ENCODE peak calls at places on chromosomes 16 and 17, in nine cellular contexts. One of them, this sample, is unnamed.
A peak's percentile ranks its signal among the peaks of the same experiment; 100 is the strongest.

GRCh38 chr16:77212736-77213541 is 13.7 kb downstream of the SYCE1L start:
- DNase-seq in brain microvascular endothelial cell: no peak
- DNase-seq in GM10248: peak; percentile 80
- DNase-seq in endothelial cell: peak; percentile 64
- DNase-seq in fibroblast of lung: peak; percentile 39
- DNase-seq in fibroblast of mammary gland: no peak
- DNase-seq in right lobe of liver: peak; percentile 68
- DNase-seq in hepatocyte: peak; percentile 84
- DNase-seq in pancreas: peak; percentile 40
- DNase-seq in this sample: peak; percentile 72

GRCh38 chr17:75611746-75612437 is 21.3 kb upstream of the SMIM5 start:
- DNase-seq in brain microvascular endothelial cell: no peak
- DNase-seq in GM10248: no peak
- DNase-seq in endothelial cell: no peak
- DNase-seq in fibroblast of lung: no peak
- DNase-seq in fibroblast of mammary gland: no peak
- DNase-seq in right lobe of liver: no peak
- DNase-seq in hepatocyte: no peak
- DNase-seq in pancreas: no peak
- DNase-seq in this sample: no peak

GRCh38 chr17:48505788-48506187 is 25.0 kb downstream of the HOXB1 start:
- DNase-seq in brain microvascular endothelial cell: peak; percentile 70
- DNase-seq in GM10248: peak; percentile 66
- DNase-seq in endothelial cell: no peak
- DNase-seq in fibroblast of lung: peak; percentile 72
- DNase-seq in fibroblast of mammary gland: peak; percentile 93
- DNase-seq in right lobe of liver: no peak
- DNase-seq in hepatocyte: peak; percentile 65
- DNase-seq in pancreas: no peak
- DNase-seq in this sample: no peak

GRCh38 chr16:56609463-56609921 is 1.1 kb downstream of the MT2A start:
- DNase-seq in brain microvascular endothelial cell: peak; percentile 81
- DNase-seq in GM10248: peak; percentile 77
- DNase-seq in endothelial cell: no peak
- DNase-seq in fibroblast of lung: peak; percentile 94
- DNase-seq in fibroblast of mammary gland: peak; percentile 92
- DNase-seq in right lobe of liver: peak; percentile 85
- DNase-seq in hepatocyte: peak; percentile 72
- DNase-seq in pancreas: peak; percentile 64
- DNase-seq in this sample: no peak

GRCh38 chr17:77456271-77456950 is 315.6 kb downstream of the SEC14L1 start:
- DNase-seq in brain microvascular endothelial cell: no peak
- DNase-seq in GM10248: no peak
- DNase-seq in endothelial cell: no peak
- DNase-seq in fibroblast of lung: no peak
- DNase-seq in fibroblast of mammary gland: no peak
- DNase-seq in right lobe of liver: no peak
- DNase-seq in hepatocyte: no peak
- DNase-seq in pancreas: no peak
- DNase-seq in this sample: no peak

GRCh38 chr16:30491744-30492308 is 19.3 kb downstream of the ITGAL start:
- DNase-seq in brain microvascular endothelial cell: peak; percentile 80
- DNase-seq in GM10248: no peak
- DNase-seq in endothelial cell: no peak
- DNase-seq in fibroblast of lung: peak; percentile 79
- DNase-seq in fibroblast of mammary gland: peak; percentile 80
- DNase-seq in right lobe of liver: no peak
- DNase-seq in hepatocyte: peak; percentile 39
- DNase-seq in pancreas: no peak
- DNase-seq in this sample: no peak

GRCh38 chr17:79803997-79804855 is 7.3 kb upstream of the CBX8 start:
- DNase-seq in brain microvascular endothelial cell: no peak
- DNase-seq in GM10248: peak; percentile 75
- DNase-seq in endothelial cell: no peak
- DNase-seq in fibroblast of lung: peak; percentile 29
- DNase-seq in fibroblast of mammary gland: peak; percentile 29
- DNase-seq in right lobe of liver: no peak
- DNase-seq in hepatocyte: peak; percentile 55
- DNase-seq in pancreas: no peak
- DNase-seq in this sample: peak; percentile 65

GRCh38 chr17:62807812-62808575 is at the start of gene MARCHF10:
- DNase-seq in brain microvascular endothelial cell: no peak
- DNase-seq in GM10248: peak; percentile 69
- DNase-seq in endothelial cell: peak; percentile 21
- DNase-seq in fibroblast of lung: no peak
- DNase-seq in fibroblast of mammary gland: no peak
- DNase-seq in right lobe of liver: no peak
- DNase-seq in hepatocyte: peak; percentile 69
- DNase-seq in pancreas: peak; percentile 37
- DNase-seq in this sample: peak; percentile 22

GRCh38 chr17:63699638-63700527 is at the start of gene LIMD2:
- DNase-seq in brain microvascular endothelial cell: no peak
- DNase-seq in GM10248: peak; percentile 85
- DNase-seq in endothelial cell: peak; percentile 72
- DNase-seq in fibroblast of lung: peak; percentile 28
- DNase-seq in fibroblast of mammary gland: no peak
- DNase-seq in right lobe of liver: peak; percentile 75
- DNase-seq in hepatocyte: peak; percentile 62
- DNase-seq in pancreas: peak; percentile 39
- DNase-seq in this sample: peak; percentile 80

GRCh38 chr16:49696414-49697101 is 159.4 kb downstream of the ZNF423 start:
- DNase-seq in brain microvascular endothelial cell: no peak
- DNase-seq in GM10248: no peak
- DNase-seq in endothelial cell: peak; percentile 26
- DNase-seq in fibroblast of lung: no peak
- DNase-seq in fibroblast of mammary gland: no peak
- DNase-seq in right lobe of liver: no peak
- DNase-seq in hepatocyte: no peak
- DNase-seq in pancreas: no peak
- DNase-seq in this sample: no peak

GRCh38 chr17:38554430-38555350 is 51.1 kb downstream of the SRCIN1 start:
- DNase-seq in brain microvascular endothelial cell: no peak
- DNase-seq in GM10248: no peak
- DNase-seq in endothelial cell: no peak
- DNase-seq in fibroblast of lung: peak; percentile 14
- DNase-seq in fibroblast of mammary gland: peak; percentile 39
- DNase-seq in right lobe of liver: no peak
- DNase-seq in hepatocyte: no peak
- DNase-seq in pancreas: no peak
- DNase-seq in this sample: no peak

GRCh38 chr17:51668155-51668962 is 408.0 kb downstream of the UTP18 start:
- DNase-seq in brain microvascular endothelial cell: no peak
- DNase-seq in GM10248: no peak
- DNase-seq in endothelial cell: no peak
- DNase-seq in fibroblast of lung: no peak
- DNase-seq in fibroblast of mammary gland: no peak
- DNase-seq in right lobe of liver: no peak
- DNase-seq in hepatocyte: no peak
- DNase-seq in pancreas: no peak
- DNase-seq in this sample: no peak

GRCh38 chr16:89038811-89039735 is 54.6 kb upstream of the ACSF3 start:
- DNase-seq in brain microvascular endothelial cell: no peak
- DNase-seq in GM10248: no peak
- DNase-seq in endothelial cell: no peak
- DNase-seq in fibroblast of lung: no peak
- DNase-seq in fibroblast of mammary gland: no peak
- DNase-seq in right lobe of liver: peak; percentile 44
- DNase-seq in hepatocyte: no peak
- DNase-seq in pancreas: no peak
- DNase-seq in this sample: no peak

GRCh38 chr17:34997355-34997862 is 17.1 kb downstream of the LIG3 start:
- DNase-seq in brain microvascular endothelial cell: peak; percentile 73
- DNase-seq in GM10248: no peak
- DNase-seq in endothelial cell: no peak
- DNase-seq in fibroblast of lung: peak; percentile 95
- DNase-seq in fibroblast of mammary gland: peak; percentile 62
- DNase-seq in right lobe of liver: no peak
- DNase-seq in hepatocyte: peak; percentile 35
- DNase-seq in pancreas: peak; percentile 35
- DNase-seq in this sample: no peak

GRCh38 chr17:685006-685405 is 29.6 kb downstream of the VPS53 start:
- DNase-seq in brain microvascular endothelial cell: no peak
- DNase-seq in GM10248: no peak
- DNase-seq in endothelial cell: no peak
- DNase-seq in fibroblast of lung: no peak
- DNase-seq in fibroblast of mammary gland: no peak
- DNase-seq in right lobe of liver: no peak
- DNase-seq in hepatocyte: no peak
- DNase-seq in pancreas: no peak
- DNase-seq in this sample: no peak

GRCh38 chr16:25996052-25996451 is 304.3 kb downstream of the HS3ST4 start:
- DNase-seq in brain microvascular endothelial cell: no peak
- DNase-seq in GM10248: no peak
- DNase-seq in endothelial cell: no peak
- DNase-seq in fibroblast of lung: no peak
- DNase-seq in fibroblast of mammary gland: no peak
- DNase-seq in right lobe of liver: no peak
- DNase-seq in hepatocyte: no peak
- DNase-seq in pancreas: no peak
- DNase-seq in this sample: no peak
- TF ChIP-seq CTCF in brain microvascular endothelial cell: no peak
- TF ChIP-seq CTCF in GM10248: no peak
- TF ChIP-seq CTCF in endothelial cell: peak; percentile 28
- TF ChIP-seq CTCF in fibroblast of lung: no peak
- TF ChIP-seq CTCF in fibroblast of mammary gland: no peak
- TF ChIP-seq CTCF in right lobe of liver: no peak
- TF ChIP-seq CTCF in hepatocyte: no peak
- TF ChIP-seq CTCF in pancreas: no peak
- TF ChIP-seq CTCF in this sample: no peak

DNA sequence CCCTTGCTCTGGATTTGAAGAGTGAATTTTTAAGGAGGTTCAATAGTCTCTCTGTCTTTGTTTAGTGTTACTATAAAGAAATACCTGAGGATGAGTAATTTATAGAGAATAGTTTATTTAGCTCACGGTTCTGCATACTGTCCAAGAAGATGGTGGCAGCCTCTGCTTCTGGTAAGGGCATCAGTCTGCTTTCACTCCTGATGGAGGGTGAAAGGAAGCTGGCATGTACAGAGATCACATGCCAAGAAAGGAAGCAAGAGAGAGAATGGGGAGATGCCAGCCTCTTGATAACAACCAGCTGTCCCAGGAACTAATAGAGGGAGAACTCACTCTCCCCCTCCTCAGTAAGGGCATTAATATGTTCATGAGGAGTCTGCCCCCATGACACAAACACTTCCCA is 917.5 kb upstream of the GOT2 start:
- DNase-seq in brain microvascular endothelial cell: no peak
- DNase-seq in GM10248: no peak
- DNase-seq in endothelial cell: no peak
- DNase-seq in fibroblast of lung: no peak
- DNase-seq in fibroblast of mammary gland: no peak
- DNase-seq in right lobe of liver: no peak
- DNase-seq in hepatocyte: no peak
- DNase-seq in pancreas: no peak
- DNase-seq in this sample: no peak
- TF ChIP-seq CTCF in brain microvascular endothelial cell: no peak
- TF ChIP-seq CTCF in GM10248: no peak
- TF ChIP-seq CTCF in endothelial cell: no peak
- TF ChIP-seq CTCF in fibroblast of lung: no peak
- TF ChIP-seq CTCF in fibroblast of mammary gland: no peak
- TF ChIP-seq CTCF in right lobe of liver: no peak
- TF ChIP-seq CTCF in hepatocyte: no peak
- TF ChIP-seq CTCF in pancreas: no peak
- TF ChIP-seq CTCF in this sample: no peak

DNA sequence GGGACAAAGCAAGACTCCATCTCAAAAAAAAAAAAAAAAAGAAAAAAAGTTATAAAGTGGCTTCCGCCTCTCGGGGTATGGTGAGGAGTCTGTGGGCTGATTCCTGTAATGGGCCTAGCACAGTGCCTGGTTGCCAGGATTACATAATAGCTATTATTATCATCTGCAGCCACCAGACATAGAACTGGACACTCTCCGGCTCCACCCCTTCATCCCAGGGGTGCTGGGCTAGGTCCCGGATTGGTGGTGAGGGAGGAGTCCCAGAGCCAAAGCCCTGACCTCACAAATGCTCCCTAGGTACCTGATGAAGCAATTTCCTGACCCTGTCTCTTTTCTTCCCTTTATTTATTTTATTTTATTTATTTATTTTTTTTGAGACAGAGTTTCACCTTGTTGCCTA is 11.6 kb upstream of the ADGRG1 start:
- DNase-seq in brain microvascular endothelial cell: no peak
- DNase-seq in GM10248: no peak
- DNase-seq in endothelial cell: no peak
- DNase-seq in fibroblast of lung: no peak
- DNase-seq in fibroblast of mammary gland: no peak
- DNase-seq in right lobe of liver: no peak
- DNase-seq in hepatocyte: no peak
- DNase-seq in pancreas: no peak
- DNase-seq in this sample: no peak
- TF ChIP-seq CTCF in brain microvascular endothelial cell: no peak
- TF ChIP-seq CTCF in GM10248: no peak
- TF ChIP-seq CTCF in endothelial cell: no peak
- TF ChIP-seq CTCF in fibroblast of lung: no peak
- TF ChIP-seq CTCF in fibroblast of mammary gland: no peak
- TF ChIP-seq CTCF in right lobe of liver: no peak
- TF ChIP-seq CTCF in hepatocyte: no peak
- TF ChIP-seq CTCF in pancreas: no peak
- TF ChIP-seq CTCF in this sample: no peak

GRCh38 chr16:68973611-68974120 is 130.3 kb downstream of the TANGO6 start:
- DNase-seq in brain microvascular endothelial cell: no peak
- DNase-seq in GM10248: no peak
- DNase-seq in endothelial cell: no peak
- DNase-seq in fibroblast of lung: no peak
- DNase-seq in fibroblast of mammary gland: no peak
- DNase-seq in right lobe of liver: no peak
- DNase-seq in hepatocyte: no peak
- DNase-seq in pancreas: no peak
- DNase-seq in this sample: no peak

GRCh38 chr16:68972008-68972407 is 128.7 kb downstream of the TANGO6 start:
- DNase-seq in brain microvascular endothelial cell: no peak
- DNase-seq in GM10248: no peak
- DNase-seq in endothelial cell: no peak
- DNase-seq in fibroblast of lung: no peak
- DNase-seq in fibroblast of mammary gland: no peak
- DNase-seq in right lobe of liver: no peak
- DNase-seq in hepatocyte: no peak
- DNase-seq in pancreas: no peak
- DNase-seq in this sample: no peak

GRCh38 chr16:68978303-68978954 is 127.0 kb upstream of the HAS3 start:
- DNase-seq in brain microvascular endothelial cell: no peak
- DNase-seq in GM10248: no peak
- DNase-seq in endothelial cell: no peak
- DNase-seq in fibroblast of lung: no peak
- DNase-seq in fibroblast of mammary gland: no peak
- DNase-seq in right lobe of liver: no peak
- DNase-seq in hepatocyte: no peak
- DNase-seq in pancreas: no peak
- DNase-seq in this sample: no peak

GRCh38 chr16:68969338-68969737 is 126.0 kb downstream of the TANGO6 start:
- DNase-seq in brain microvascular endothelial cell: no peak
- DNase-seq in GM10248: no peak
- DNase-seq in endothelial cell: no peak
- DNase-seq in fibroblast of lung: no peak
- DNase-seq in fibroblast of mammary gland: no peak
- DNase-seq in right lobe of liver: no peak
- DNase-seq in hepatocyte: no peak
- DNase-seq in pancreas: peak; percentile 6
- DNase-seq in this sample: no peak

DNA sequence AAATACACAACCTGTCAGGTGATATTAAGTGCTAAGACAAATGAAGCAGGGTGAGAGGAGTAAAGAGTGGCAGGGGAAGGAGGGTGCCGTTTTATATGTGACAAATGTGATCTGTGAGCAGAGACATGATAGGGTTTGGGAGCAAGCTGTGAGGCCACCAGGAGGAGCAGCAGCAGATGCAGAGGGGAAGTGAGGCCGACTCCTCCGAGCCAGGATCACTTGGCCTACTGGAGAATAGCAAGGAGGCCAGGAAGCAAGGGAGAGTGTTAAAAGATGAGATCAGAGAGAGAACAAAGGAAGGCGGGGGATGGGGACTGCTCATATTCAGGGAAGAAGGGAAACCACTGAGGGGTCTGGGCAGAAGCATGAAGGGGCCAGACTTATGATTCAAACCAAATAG is 129.4 kb downstream of the TANGO6 start:
- DNase-seq in brain microvascular endothelial cell: peak; percentile 77
- DNase-seq in GM10248: no peak
- DNase-seq in endothelial cell: peak; percentile 48
- DNase-seq in fibroblast of lung: peak; percentile 50
- DNase-seq in fibroblast of mammary gland: peak; percentile 64
- DNase-seq in right lobe of liver: no peak
- DNase-seq in hepatocyte: peak; percentile 33
- DNase-seq in pancreas: no peak
- DNase-seq in this sample: no peak
- TF ChIP-seq CTCF in brain microvascular endothelial cell: peak; percentile 83
- TF ChIP-seq CTCF in GM10248: no peak
- TF ChIP-seq CTCF in endothelial cell: no peak
- TF ChIP-seq CTCF in fibroblast of lung: no peak
- TF ChIP-seq CTCF in fibroblast of mammary gland: peak; percentile 49
- TF ChIP-seq CTCF in right lobe of liver: no peak
- TF ChIP-seq CTCF in hepatocyte: no peak
- TF ChIP-seq CTCF in pancreas: no peak
- TF ChIP-seq CTCF in this sample: no peak